ENCODE peak calls at places on chromosomes 13 and 19, in ten cellular contexts. One of them, this sample, is unnamed.

GRCh38 chr19:17357724-17358123 is 19.4 kb downstream of the PLVAP start:
- DNase-seq in iPS-NIHi11: no peak
- DNase-seq in H9: no peak
- DNase-seq in EL: no peak
- DNase-seq in NCI-H524: no peak
- DNase-seq in effector memory CD4-positive, alpha-beta T cell: no peak
- DNase-seq in amygdala: no peak
- DNase-seq in esophagus squamous epithelium: no peak
- DNase-seq in COLO829: no peak
- DNase-seq in stimulated activated CD4-positive, alpha-beta T cell treated with anti-CD3 and anti-CD28 coated beads, TNF-alpha, amount 100 ng/mL, for 24 hours: no peak
- DNase-seq in this sample: no peak

GRCh38 chr19:38543807-38544568 is 73.8 kb downstream of the MAP4K1 start:
- DNase-seq in amygdala: peak
- DNase-seq in stimulated activated CD4-positive, alpha-beta T cell treated with anti-CD3 and anti-CD28 coated beads, TNF-alpha, amount 100 ng/mL, for 24 hours: peak
- DNase-seq in EL: peak
- DNase-seq in COLO829: peak
- DNase-seq in iPS-NIHi11: peak
- DNase-seq in H9: peak
- DNase-seq in esophagus squamous epithelium: no peak
- DNase-seq in effector memory CD4-positive, alpha-beta T cell: no peak
- DNase-seq in NCI-H524: peak
- DNase-seq in this sample: peak

GRCh38 chr13:45564108-45564507 is 51.4 kb downstream of the ERICH6B start:
- DNase-seq in stimulated activated CD4-positive, alpha-beta T cell treated with anti-CD3 and anti-CD28 coated beads, TNF-alpha, amount 100 ng/mL, for 24 hours: no peak
- DNase-seq in EL: peak
- DNase-seq in NCI-H524: no peak
- DNase-seq in COLO829: peak
- DNase-seq in esophagus squamous epithelium: no peak
- DNase-seq in amygdala: no peak
- DNase-seq in iPS-NIHi11: no peak
- DNase-seq in H9: no peak
- DNase-seq in effector memory CD4-positive, alpha-beta T cell: no peak
- DNase-seq in this sample: peak

GRCh38 chr13:79403113-79403512 is 2.9 kb downstream of the RBM26 start:
- DNase-seq in amygdala: no peak
- DNase-seq in EL: no peak
- DNase-seq in effector memory CD4-positive, alpha-beta T cell: no peak
- DNase-seq in esophagus squamous epithelium: no peak
- DNase-seq in stimulated activated CD4-positive, alpha-beta T cell treated with anti-CD3 and anti-CD28 coated beads, TNF-alpha, amount 100 ng/mL, for 24 hours: no peak
- DNase-seq in NCI-H524: no peak
- DNase-seq in COLO829: no peak
- DNase-seq in H9: no peak
- DNase-seq in iPS-NIHi11: no peak
- DNase-seq in this sample: peak

GRCh38 chr19:41083516-41083915 is 4.7 kb upstream of the CYP2A13 start:
- DNase-seq in stimulated activated CD4-positive, alpha-beta T cell treated with anti-CD3 and anti-CD28 coated beads, TNF-alpha, amount 100 ng/mL, for 24 hours: no peak
- DNase-seq in H9: no peak
- DNase-seq in effector memory CD4-positive, alpha-beta T cell: no peak
- DNase-seq in amygdala: no peak
- DNase-seq in NCI-H524: no peak
- DNase-seq in iPS-NIHi11: no peak
- DNase-seq in esophagus squamous epithelium: no peak
- DNase-seq in COLO829: no peak
- DNase-seq in EL: no peak
- DNase-seq in this sample: no peak

GRCh38 chr13:72652681-72653080 is 74.7 kb downstream of the MZT1 start:
- DNase-seq in NCI-H524: no peak
- DNase-seq in iPS-NIHi11: no peak
- DNase-seq in stimulated activated CD4-positive, alpha-beta T cell treated with anti-CD3 and anti-CD28 coated beads, TNF-alpha, amount 100 ng/mL, for 24 hours: no peak
- DNase-seq in H9: no peak
- DNase-seq in COLO829: no peak
- DNase-seq in amygdala: no peak
- DNase-seq in EL: no peak
- DNase-seq in effector memory CD4-positive, alpha-beta T cell: no peak
- DNase-seq in esophagus squamous epithelium: no peak
- DNase-seq in this sample: no peak

GRCh38 chr13:42899266-42899665 is 92.8 kb downstream of the EPSTI1 start:
- DNase-seq in esophagus squamous epithelium: no peak
- DNase-seq in NCI-H524: no peak
- DNase-seq in EL: no peak
- DNase-seq in COLO829: no peak
- DNase-seq in stimulated activated CD4-positive, alpha-beta T cell treated with anti-CD3 and anti-CD28 coated beads, TNF-alpha, amount 100 ng/mL, for 24 hours: no peak
- DNase-seq in H9: no peak
- DNase-seq in amygdala: no peak
- DNase-seq in effector memory CD4-positive, alpha-beta T cell: no peak
- DNase-seq in iPS-NIHi11: no peak
- DNase-seq in this sample: no peak

GRCh38 chr13:74424455-74424854 is 290.3 kb upstream of the KLF12 start:
- DNase-seq in effector memory CD4-positive, alpha-beta T cell: no peak
- DNase-seq in amygdala: no peak
- DNase-seq in stimulated activated CD4-positive, alpha-beta T cell treated with anti-CD3 and anti-CD28 coated beads, TNF-alpha, amount 100 ng/mL, for 24 hours: no peak
- DNase-seq in EL: no peak
- DNase-seq in NCI-H524: no peak
- DNase-seq in H9: no peak
- DNase-seq in COLO829: no peak
- DNase-seq in esophagus squamous epithelium: no peak
- DNase-seq in iPS-NIHi11: no peak
- DNase-seq in this sample: no peak

GRCh38 chr19:1213391-1214286 is 8.1 kb downstream of the STK11 start:
- DNase-seq in amygdala: no peak
- DNase-seq in stimulated activated CD4-positive, alpha-beta T cell treated with anti-CD3 and anti-CD28 coated beads, TNF-alpha, amount 100 ng/mL, for 24 hours: peak
- DNase-seq in iPS-NIHi11: no peak
- DNase-seq in COLO829: no peak
- DNase-seq in esophagus squamous epithelium: no peak
- DNase-seq in NCI-H524: no peak
- DNase-seq in H9: no peak
- DNase-seq in effector memory CD4-positive, alpha-beta T cell: peak
- DNase-seq in EL: peak
- DNase-seq in this sample: no peak

GRCh38 chr13:81021284-81021683 is 680.4 kb upstream of the SPRY2 start:
- DNase-seq in COLO829: no peak
- DNase-seq in H9: no peak
- DNase-seq in esophagus squamous epithelium: no peak
- DNase-seq in iPS-NIHi11: no peak
- DNase-seq in EL: no peak
- DNase-seq in stimulated activated CD4-positive, alpha-beta T cell treated with anti-CD3 and anti-CD28 coated beads, TNF-alpha, amount 100 ng/mL, for 24 hours: no peak
- DNase-seq in amygdala: no peak
- DNase-seq in effector memory CD4-positive, alpha-beta T cell: no peak
- DNase-seq in NCI-H524: no peak
- DNase-seq in this sample: no peak

GRCh38 chr13:44932171-44932849 is 57.0 kb downstream of the NUFIP1 start:
- DNase-seq in COLO829: no peak
- DNase-seq in NCI-H524: no peak
- DNase-seq in effector memory CD4-positive, alpha-beta T cell: no peak
- DNase-seq in amygdala: no peak
- DNase-seq in iPS-NIHi11: no peak
- DNase-seq in EL: peak
- DNase-seq in H9: no peak
- DNase-seq in stimulated activated CD4-positive, alpha-beta T cell treated with anti-CD3 and anti-CD28 coated beads, TNF-alpha, amount 100 ng/mL, for 24 hours: no peak
- DNase-seq in esophagus squamous epithelium: no peak
- DNase-seq in this sample: no peak

GRCh38 chr13:31018511-31018910 is 86.1 kb downstream of the TEX26 start:
- DNase-seq in iPS-NIHi11: no peak
- DNase-seq in stimulated activated CD4-positive, alpha-beta T cell treated with anti-CD3 and anti-CD28 coated beads, TNF-alpha, amount 100 ng/mL, for 24 hours: no peak
- DNase-seq in amygdala: no peak
- DNase-seq in COLO829: no peak
- DNase-seq in H9: no peak
- DNase-seq in effector memory CD4-positive, alpha-beta T cell: no peak
- DNase-seq in NCI-H524: no peak
- DNase-seq in EL: no peak
- DNase-seq in esophagus squamous epithelium: no peak
- DNase-seq in this sample: no peak

GRCh38 chr19:15303105-15303780 is 29.1 kb downstream of the BRD4 start:
- DNase-seq in esophagus squamous epithelium: no peak
- DNase-seq in NCI-H524: no peak
- DNase-seq in COLO829: no peak
- DNase-seq in iPS-NIHi11: no peak
- DNase-seq in stimulated activated CD4-positive, alpha-beta T cell treated with anti-CD3 and anti-CD28 coated beads, TNF-alpha, amount 100 ng/mL, for 24 hours: no peak
- DNase-seq in H9: no peak
- DNase-seq in amygdala: no peak
- DNase-seq in EL: peak
- DNase-seq in effector memory CD4-positive, alpha-beta T cell: no peak
- DNase-seq in this sample: no peak

This sample was measured in OCI-M1.